ENCODE peak calls at places on chromosome 16, in four cellular contexts. A is transverse colon, F is AG04450, D is adrenal gland. W is an unnamed sample.

GRCh38 chr16:66240565-66240964 is 125.9 kb upstream of the CDH5 start:
- DNase-seq in A (no peak), F (no peak), D (no peak), W (no peak)

GRCh38 chr16:11799509-11800384 is 2.7 kb upstream of the ZC3H7A start:
- DNase-seq in A (no peak), F (no peak), D (no peak), W (no peak)

GRCh38 chr16:51816929-51817328 is 665.9 kb upstream of the SALL1 start:
- DNase-seq in A (no peak), F (no peak), D (no peak), W (no peak)

GRCh38 chr16:70679653-70680494 is 6.0 kb downstream of the MTSS2 start:
- DNase-seq in A (no peak), F (no peak), D (no peak), W (no peak)

GRCh38 chr16:58533751-58534470 is 18.6 kb downstream of the SETD6 start:
- DNase-seq in A (no peak), F (no peak), D (no peak), W (no peak)

GRCh38 chr16:69513180-69513966 is 52.4 kb upstream of the NFAT5 start:
- DNase-seq in A (no peak), F (peak; percentile 10), D (no peak), W (no peak)

GRCh38 chr16:85888405-85889331 is 10.3 kb upstream of the IRF8 start:
- DNase-seq in A (no peak), F (no peak), D (peak; percentile 39), W (no peak)

GRCh38 chr16:70700101-70701020 is 14.5 kb upstream of the MTSS2 start:
- DNase-seq in A (no peak), F (no peak), D (peak; percentile 81), W (no peak)

GRCh38 chr16:75471723-75472634 is 7.5 kb upstream of the TMEM170A start:
- DNase-seq in A (peak; percentile 61), F (peak; percentile 24), D (peak; percentile 89), W (peak; percentile 64)

GRCh38 chr16:30046178-30046577 is 15.1 kb upstream of the TLCD3B start:
- DNase-seq in A (no peak), F (no peak), D (no peak), W (no peak)

GRCh38 chr16:56382901-56383355 is 42.4 kb downstream of the AMFR start:
- DNase-seq in A (no peak), F (peak; percentile 43), D (no peak), W (peak; percentile 15)

GRCh38 chr16:88815901-88816589 is 4.3 kb upstream of the APRT start:
- DNase-seq in A (peak; percentile 61), F (no peak), D (no peak), W (peak; percentile 84)

GRCh38 chr16:70770291-70770967 is 30.5 kb downstream of the VAC14 start:
- DNase-seq in A (no peak), F (no peak), D (peak; percentile 67), W (no peak)

GRCh38 chr16:50702725-50703124 is 9.3 kb downstream of the NOD2 start:
- DNase-seq in A (no peak), F (no peak), D (no peak), W (no peak)

GRCh38 chr16:53429221-53429943 is 4.9 kb upstream of the RBL2 start:
- DNase-seq in A (no peak), F (peak; percentile 54), D (peak; percentile 81), W (peak; percentile 58)

DNA sequence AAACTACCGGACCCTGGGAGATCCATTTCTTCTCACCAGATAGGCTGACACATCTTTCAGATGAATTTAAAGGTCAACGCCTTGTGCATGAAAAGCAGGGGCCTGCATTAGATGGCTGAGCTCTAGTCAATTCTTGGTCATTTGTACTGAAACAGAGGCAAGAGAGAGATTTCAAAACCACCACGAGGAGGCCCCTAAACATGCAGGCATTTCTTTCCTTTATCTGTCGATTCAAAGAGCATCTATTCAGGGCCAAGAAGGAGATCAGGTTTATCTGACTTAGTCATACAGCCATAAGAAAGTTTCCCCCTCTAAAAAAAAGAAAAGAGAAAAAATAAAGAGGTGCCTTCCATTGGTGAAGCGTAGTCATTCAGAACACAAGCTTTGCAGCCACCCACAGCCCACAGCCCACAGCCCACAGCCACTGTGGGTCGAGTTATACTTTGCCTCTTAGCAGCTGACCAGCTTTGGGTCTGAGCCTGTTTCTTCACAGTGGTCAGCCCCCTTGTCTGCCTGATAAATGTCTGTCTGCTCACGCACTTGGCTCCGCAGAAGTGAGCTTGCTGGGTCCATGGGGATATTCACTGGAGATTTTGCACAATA is 207.5 kb downstream of the CDH13 start:
- DNase-seq in A (no peak), F (no peak), D (no peak), W (no peak)
- TF ChIP-seq CTCF in A (no peak), F (peak; percentile 31), D (no peak), W (no peak)

DNA sequence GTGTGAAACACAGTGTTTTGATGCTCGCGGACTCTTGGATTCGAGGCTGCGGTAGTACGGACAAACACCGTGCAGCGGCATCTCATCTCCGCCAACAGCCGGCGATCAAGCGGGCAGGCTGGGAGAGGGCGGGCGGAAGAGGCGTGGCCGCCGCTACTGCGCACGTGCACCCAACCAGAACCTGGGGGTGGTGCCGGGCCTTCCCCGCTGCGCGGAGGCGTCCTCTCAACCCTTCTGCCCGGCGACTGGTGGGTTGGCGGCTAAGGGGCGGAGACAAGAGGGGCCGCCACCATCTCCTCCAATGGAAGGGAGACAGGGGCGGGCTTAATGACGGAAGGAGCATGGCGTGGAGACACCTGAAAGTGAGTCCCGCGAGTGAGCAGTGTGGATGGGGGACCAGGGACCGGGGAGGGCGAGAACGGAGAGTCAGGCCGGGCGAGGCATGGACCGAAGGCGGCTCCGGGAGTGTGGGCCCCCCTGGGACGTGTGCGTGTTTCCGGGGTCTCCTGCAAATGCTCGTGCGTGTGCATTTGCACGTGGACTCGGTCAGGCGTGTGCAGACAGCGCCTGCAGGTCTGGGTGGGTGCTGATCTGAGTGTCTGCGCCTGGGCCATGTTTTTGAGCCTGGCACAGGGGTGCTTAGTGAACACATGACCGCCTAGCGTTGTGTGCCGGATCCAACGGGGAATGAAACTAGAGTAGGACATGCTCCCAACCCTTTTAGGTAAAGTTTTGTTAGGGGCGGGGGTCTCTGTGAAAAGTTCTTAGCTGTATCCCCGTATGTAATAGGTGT is at the start of gene DHODH:
- DNase-seq in A (peak; percentile 98), F (peak; percentile 93), D (peak; percentile 99), W (peak; percentile 99)
- TF ChIP-seq CTCF in A (no peak), F (no peak), D (no peak), W (no peak)

GRCh38 chr16:67399218-67399733 is 6.0 kb upstream of the TPPP3 start:
- DNase-seq in A (no peak), F (no peak), D (no peak), W (peak; percentile 83)
- TF ChIP-seq CTCF in A (peak; percentile 58), F (peak; percentile 70), D (peak; percentile 44), W (peak; percentile 94)

DNA sequence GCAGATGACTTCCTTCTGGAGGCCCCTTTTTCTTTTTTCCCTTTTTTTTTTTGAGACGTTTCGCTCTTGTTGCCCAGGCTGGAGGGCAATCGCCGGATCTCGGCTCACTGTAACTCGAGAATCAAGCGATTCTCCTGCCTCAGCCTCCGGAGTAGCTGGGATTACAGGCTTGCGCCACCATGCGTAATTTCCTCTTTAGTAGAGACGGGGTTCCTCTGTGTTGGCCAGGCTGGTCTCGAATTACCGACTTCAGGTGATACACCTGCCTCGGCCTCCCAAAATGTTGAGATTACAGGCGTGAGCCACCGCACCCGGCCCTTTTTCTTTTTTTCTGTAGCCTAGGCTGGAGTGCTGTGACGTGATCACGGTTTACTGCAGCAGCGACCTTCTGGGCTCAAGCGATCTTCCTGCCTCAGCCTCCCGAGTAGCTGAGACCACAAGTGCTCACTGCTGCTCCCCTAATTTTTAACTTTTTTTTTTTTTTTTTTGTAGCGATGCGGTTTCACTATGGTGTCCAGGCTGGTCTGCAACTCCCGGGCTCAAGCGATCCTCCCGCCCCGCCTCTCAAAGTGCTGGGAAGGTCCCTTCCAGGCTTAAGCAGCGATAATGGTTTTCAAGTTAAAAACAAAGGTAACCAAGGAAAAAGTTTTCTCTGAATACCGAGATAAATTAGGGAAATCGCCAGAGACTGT is 956 bp upstream of the IST1 start:
- DNase-seq in A (peak; percentile 53), F (no peak), D (peak; percentile 76), W (peak; percentile 63)
- TF ChIP-seq CTCF in A (no peak), F (peak; percentile 14), D (no peak), W (no peak)

GRCh38 chr16:26963109-26963508 is 103.6 kb upstream of the C16orf82 start:
- DNase-seq in A (peak; percentile 10), F (no peak), D (peak; percentile 55), W (no peak)
- TF ChIP-seq CTCF in A (no peak), F (peak; percentile 44), D (peak; percentile 23), W (no peak)

DNA sequence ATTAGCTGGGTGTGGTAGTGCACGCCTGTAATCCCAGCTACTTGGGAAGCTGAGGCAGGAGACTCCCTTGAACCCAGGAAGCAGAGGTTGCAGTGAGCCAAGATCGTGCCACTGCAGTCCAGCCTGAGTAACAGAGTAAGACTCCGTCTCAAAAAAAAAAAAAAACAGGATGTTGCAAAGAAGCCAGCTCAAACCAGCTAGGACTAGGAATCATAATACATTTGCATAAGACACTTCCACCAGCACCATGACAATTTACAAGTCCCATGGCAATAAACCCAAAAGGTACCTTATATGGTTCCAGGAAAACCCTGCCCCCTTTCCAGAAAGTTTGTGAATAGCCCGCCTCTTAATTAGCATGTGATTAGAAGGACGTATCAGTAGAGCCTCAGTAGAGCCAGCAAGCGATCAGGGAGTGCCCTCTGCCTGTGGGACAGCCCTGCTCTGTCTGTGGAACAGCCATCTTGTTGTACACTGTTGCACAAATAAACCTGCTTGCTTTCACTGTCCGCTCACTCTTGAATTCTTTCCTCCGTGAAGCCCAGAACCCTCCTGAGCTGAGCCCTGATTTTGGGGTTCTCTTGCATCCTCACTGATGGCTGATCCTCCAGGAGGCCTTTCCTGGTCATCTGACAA is 14.1 kb downstream of the NUPR1 start:
- DNase-seq in A (no peak), F (no peak), D (no peak), W (no peak)
- TF ChIP-seq CTCF in A (no peak), F (no peak), D (no peak), W (no peak)

GRCh38 chr16:60206511-60206910 is 1472.4 kb upstream of the GOT2 start:
- DNase-seq in A (no peak), F (no peak), D (no peak), W (no peak)

GRCh38 chr16:60200161-60200560 is 1466.0 kb upstream of the GOT2 start:
- DNase-seq in A (no peak), F (no peak), D (no peak), W (no peak)

GRCh38 chr16:60199154-60199553 is 1465.0 kb upstream of the GOT2 start:
- DNase-seq in A (no peak), F (no peak), D (no peak), W (no peak)

GRCh38 chr16:60204221-60204620 is 1470.1 kb upstream of the GOT2 start:
- DNase-seq in A (no peak), F (no peak), D (no peak), W (no peak)

GRCh38 chr16:60203525-60204124 is 1469.5 kb upstream of the GOT2 start:
- DNase-seq in A (no peak), F (no peak), D (no peak), W (no peak)
- TF ChIP-seq CTCF in A (no peak), F (peak; percentile 24), D (peak; percentile 4), W (peak; percentile 34)

GRCh38 chr16:1059310-1059709 is 13.2 kb upstream of the SSTR5 start:
- DNase-seq in A (no peak), F (no peak), D (no peak), W (no peak)

GRCh38 chr16:1058216-1058615 is 14.3 kb upstream of the SSTR5 start:
- DNase-seq in A (no peak), F (no peak), D (no peak), W (no peak)

GRCh38 chr16:1056196-1056595 is 16.4 kb upstream of the SSTR5 start:
- DNase-seq in A (no peak), F (no peak), D (no peak), W (no peak)

GRCh38 chr16:1055557-1055924 is 17.0 kb upstream of the SSTR5 start:
- DNase-seq in A (no peak), F (no peak), D (no peak), W (no peak)

GRCh38 chr16:1057252-1057932 is 15.2 kb upstream of the SSTR5 start:
- DNase-seq in A (peak; percentile 47), F (no peak), D (peak; percentile 64), W (peak; percentile 88)
- TF ChIP-seq CTCF in A (peak; percentile 84), F (peak; percentile 69), D (peak; percentile 80), W (peak; percentile 98)

W was measured in Calu3.